ENCODE peak calls at places on chromosomes 4 and X, in five cellular contexts. V, Y, D, M and Z are unnamed samples.

GRCh38 chr4:152528060-152528459 is 7.8 kb downstream of the FBXW7 start:
- DNase-seq in V (no peak), Y (no peak), D (no peak), M (no peak), Z (no peak)

GRCh38 chr4:44447563-44448504 is 775 bp downstream of the KCTD8 start:
- DNase-seq in V (no peak), Y (peak; percentile 45), D (peak; percentile 28), M (no peak), Z (no peak)

GRCh38 chr4:8912089-8912455 is 40.4 kb upstream of the HMX1 start:
- DNase-seq in V (no peak), Y (no peak), D (no peak), M (no peak), Z (no peak)

GRCh38 chr4:158169931-158170690 is 2.7 kb downstream of the GASK1B start:
- DNase-seq in V (no peak), Y (no peak), D (no peak), M (no peak), Z (no peak)

GRCh38 chr4:24896056-24896455 is 16.8 kb downstream of the CCDC149 start:
- DNase-seq in V (no peak), Y (no peak), D (no peak), M (no peak), Z (no peak)

GRCh38 chr4:173038192-173038896 is 130.3 kb upstream of the GALNT7 start:
- DNase-seq in V (no peak), Y (no peak), D (no peak), M (no peak), Z (no peak)

GRCh38 chr4:137602401-137602800 is 70.1 kb upstream of the PCDH18 start:
- DNase-seq in V (no peak), Y (no peak), D (no peak), M (no peak), Z (no peak)

GRCh38 chr4:176359590-176359989 is 39.8 kb downstream of the SPCS3 start:
- DNase-seq in V (no peak), Y (no peak), D (no peak), M (no peak), Z (no peak)

GRCh38 chr4:106370214-106370613 is 1.6 kb upstream of the GIMD1 start:
- DNase-seq in V (no peak), Y (no peak), D (no peak), M (no peak), Z (no peak)

GRCh38 chrX:19794690-19795089 is 92.7 kb downstream of the SH3KBP1 start:
- DNase-seq in V (no peak), Y (no peak), D (no peak), M (no peak), Z (peak; percentile 15)

GRCh38 chr4:76208005-76208765 is 5.4 kb downstream of the SCARB2 start:
- DNase-seq in V (no peak), Y (peak; percentile 79), D (peak; percentile 45), M (no peak), Z (peak; percentile 91)

GRCh38 chr4:140000232-140000631 is 153.8 kb downstream of the MAML3 start:
- DNase-seq in V (no peak), Y (no peak), D (no peak), M (no peak), Z (no peak)

GRCh38 chrX:118978451-118978850 is 4.0 kb downstream of the LONRF3 start:
- DNase-seq in V (no peak), Y (no peak), D (no peak), M (no peak), Z (no peak)

GRCh38 chr4:6230827-6231662 is 30.7 kb upstream of the JAKMIP1 start:
- DNase-seq in V (no peak), Y (no peak), D (no peak), M (no peak), Z (no peak)

GRCh38 chr4:95288552-95288951 is 260.2 kb downstream of the UNC5C start:
- DNase-seq in V (no peak), Y (no peak), D (no peak), M (no peak), Z (peak; percentile 11)

GRCh38 chr4:27775156-27775555 is 914.5 kb downstream of the STIM2 start:
- DNase-seq in V (no peak), Y (no peak), D (no peak), M (no peak), Z (no peak)

GRCh38 chrX:6226646-6227444 is 1.8 kb downstream of the NLGN4X start:
- DNase-seq in V (no peak), Y (no peak), D (no peak), M (no peak), Z (no peak)

GRCh38 chr4:15043226-15043625 is 40.9 kb downstream of the CPEB2 start:
- DNase-seq in V (no peak), Y (no peak), D (no peak), M (no peak), Z (no peak)